ENCODE peak calls at places on chromosomes 4 and X, in five cellular contexts. One of them, this sample, is unnamed.

GRCh38 chr4:3835527-3836040 is 69.4 kb downstream of the ADRA2C start:
- DNase-seq in esophagus squamous epithelium: no peak
- DNase-seq in uterus: no peak
- DNase-seq in kidney: no peak
- DNase-seq in choroid plexus epithelial cell: no peak
- DNase-seq in this sample: no peak

GRCh38 chrX:24259544-24260240 is 54.2 kb downstream of the SUPT20HL2 start:
- DNase-seq in esophagus squamous epithelium: no peak
- DNase-seq in uterus: no peak
- DNase-seq in kidney: no peak
- DNase-seq in choroid plexus epithelial cell: peak
- DNase-seq in this sample: peak

GRCh38 chrX:74519870-74520269 is 94.6 kb downstream of the RLIM start:
- DNase-seq in esophagus squamous epithelium: no peak
- DNase-seq in uterus: no peak
- DNase-seq in kidney: no peak
- DNase-seq in choroid plexus epithelial cell: no peak
- DNase-seq in this sample: no peak

GRCh38 chrX:50747471-50747900 is 66.5 kb downstream of the SHROOM4 start:
- DNase-seq in esophagus squamous epithelium: no peak
- DNase-seq in uterus: no peak
- DNase-seq in kidney: no peak
- DNase-seq in choroid plexus epithelial cell: peak
- DNase-seq in this sample: peak

GRCh38 chrX:129738466-129739308 is at the start of gene XPNPEP2:
- DNase-seq in esophagus squamous epithelium: no peak
- DNase-seq in uterus: peak
- DNase-seq in kidney: no peak
- DNase-seq in choroid plexus epithelial cell: no peak
- DNase-seq in this sample: no peak

GRCh38 chrX:27598312-27598711 is 8.2 kb downstream of the DCAF8L2 start:
- DNase-seq in esophagus squamous epithelium: no peak
- DNase-seq in uterus: no peak
- DNase-seq in kidney: no peak
- DNase-seq in choroid plexus epithelial cell: peak
- DNase-seq in this sample: no peak

GRCh38 chrX:53320543-53321215 is 39.3 kb upstream of the IQSEC2 start:
- DNase-seq in esophagus squamous epithelium: no peak
- DNase-seq in uterus: no peak
- DNase-seq in kidney: no peak
- DNase-seq in choroid plexus epithelial cell: no peak
- DNase-seq in this sample: no peak

GRCh38 chr4:108519208-108519833 is 101.1 kb upstream of the RPL34 start:
- DNase-seq in esophagus squamous epithelium: no peak
- DNase-seq in uterus: no peak
- DNase-seq in kidney: no peak
- DNase-seq in choroid plexus epithelial cell: no peak
- DNase-seq in this sample: no peak

GRCh38 chrX:113644426-113644825 is 803.8 kb upstream of the AMOT start:
- DNase-seq in esophagus squamous epithelium: no peak
- DNase-seq in uterus: no peak
- DNase-seq in kidney: no peak
- DNase-seq in choroid plexus epithelial cell: no peak
- DNase-seq in this sample: no peak

GRCh38 chrX:21438792-21439191 is 64.6 kb downstream of the CNKSR2 start:
- DNase-seq in esophagus squamous epithelium: no peak
- DNase-seq in uterus: no peak
- DNase-seq in kidney: no peak
- DNase-seq in choroid plexus epithelial cell: no peak
- DNase-seq in this sample: peak

GRCh38 chrX:70426286-70427278 is 3.5 kb downstream of the GDPD2 start:
- DNase-seq in esophagus squamous epithelium: no peak
- DNase-seq in uterus: no peak
- DNase-seq in kidney: no peak
- DNase-seq in choroid plexus epithelial cell: no peak
- DNase-seq in this sample: no peak

GRCh38 chr4:23333946-23334878 is 555.6 kb downstream of the PPARGC1A start:
- DNase-seq in esophagus squamous epithelium: no peak
- DNase-seq in uterus: no peak
- DNase-seq in kidney: no peak
- DNase-seq in choroid plexus epithelial cell: peak
- DNase-seq in this sample: no peak

GRCh38 chr4:17010426-17011087 is 112.1 kb upstream of the LDB2 start:
- DNase-seq in esophagus squamous epithelium: no peak
- DNase-seq in uterus: no peak
- DNase-seq in kidney: no peak
- DNase-seq in choroid plexus epithelial cell: no peak
- DNase-seq in this sample: no peak

GRCh38 chr4:101018836-101019235 is 328.5 kb downstream of the PPP3CA start:
- DNase-seq in esophagus squamous epithelium: no peak
- DNase-seq in uterus: no peak
- DNase-seq in kidney: no peak
- DNase-seq in choroid plexus epithelial cell: no peak
- DNase-seq in this sample: peak

GRCh38 chrX:13272426-13272825 is 47.4 kb downstream of the ATXN3L start:
- DNase-seq in esophagus squamous epithelium: no peak
- DNase-seq in uterus: no peak
- DNase-seq in kidney: no peak
- DNase-seq in choroid plexus epithelial cell: no peak
- DNase-seq in this sample: no peak

GRCh38 chrX:13658602-13659001 is 5.7 kb downstream of the TCEANC start:
- DNase-seq in esophagus squamous epithelium: no peak
- DNase-seq in uterus: no peak
- DNase-seq in kidney: no peak
- DNase-seq in choroid plexus epithelial cell: peak
- DNase-seq in this sample: peak

GRCh38 chr4:158770671-158771070 is 1.8 kb downstream of the FNIP2 start:
- DNase-seq in esophagus squamous epithelium: no peak
- DNase-seq in uterus: no peak
- DNase-seq in kidney: no peak
- DNase-seq in choroid plexus epithelial cell: no peak
- DNase-seq in this sample: no peak

GRCh38 chrX:155179343-155179997 is 36.8 kb upstream of the VBP1 start:
- DNase-seq in esophagus squamous epithelium: no peak
- DNase-seq in uterus: no peak
- DNase-seq in kidney: no peak
- DNase-seq in choroid plexus epithelial cell: peak
- DNase-seq in this sample: no peak

GRCh38 chrX:29890646-29891200 is 324.6 kb upstream of the MAGEB2 start:
- DNase-seq in esophagus squamous epithelium: no peak
- DNase-seq in uterus: no peak
- DNase-seq in kidney: no peak
- DNase-seq in choroid plexus epithelial cell: peak
- DNase-seq in this sample: no peak

GRCh38 chr4:127578967-127579366 is 53.8 kb upstream of the INTU start:
- DNase-seq in esophagus squamous epithelium: no peak
- DNase-seq in uterus: no peak
- DNase-seq in kidney: no peak
- DNase-seq in choroid plexus epithelial cell: no peak
- DNase-seq in this sample: no peak

GRCh38 chr4:133148690-133149363 is at the start of gene PCDH10:
- DNase-seq in esophagus squamous epithelium: no peak
- DNase-seq in uterus: peak
- DNase-seq in kidney: peak
- DNase-seq in choroid plexus epithelial cell: peak
- DNase-seq in this sample: peak

GRCh38 chr4:133146574-133147198 is 2.4 kb upstream of the PCDH10 start:
- DNase-seq in esophagus squamous epithelium: no peak
- DNase-seq in uterus: peak
- DNase-seq in kidney: peak
- DNase-seq in choroid plexus epithelial cell: peak
- DNase-seq in this sample: peak

GRCh38 chr4:133149364-133149695 is 236 bp downstream of the PCDH10 start:
- DNase-seq in esophagus squamous epithelium: no peak
- DNase-seq in uterus: no peak
- DNase-seq in kidney: no peak
- DNase-seq in choroid plexus epithelial cell: no peak
- DNase-seq in this sample: no peak

GRCh38 chr4:133147365-133147821 is 1.7 kb upstream of the PCDH10 start:
- DNase-seq in esophagus squamous epithelium: no peak
- DNase-seq in uterus: no peak
- DNase-seq in kidney: peak
- DNase-seq in choroid plexus epithelial cell: peak
- DNase-seq in this sample: no peak

DNA sequence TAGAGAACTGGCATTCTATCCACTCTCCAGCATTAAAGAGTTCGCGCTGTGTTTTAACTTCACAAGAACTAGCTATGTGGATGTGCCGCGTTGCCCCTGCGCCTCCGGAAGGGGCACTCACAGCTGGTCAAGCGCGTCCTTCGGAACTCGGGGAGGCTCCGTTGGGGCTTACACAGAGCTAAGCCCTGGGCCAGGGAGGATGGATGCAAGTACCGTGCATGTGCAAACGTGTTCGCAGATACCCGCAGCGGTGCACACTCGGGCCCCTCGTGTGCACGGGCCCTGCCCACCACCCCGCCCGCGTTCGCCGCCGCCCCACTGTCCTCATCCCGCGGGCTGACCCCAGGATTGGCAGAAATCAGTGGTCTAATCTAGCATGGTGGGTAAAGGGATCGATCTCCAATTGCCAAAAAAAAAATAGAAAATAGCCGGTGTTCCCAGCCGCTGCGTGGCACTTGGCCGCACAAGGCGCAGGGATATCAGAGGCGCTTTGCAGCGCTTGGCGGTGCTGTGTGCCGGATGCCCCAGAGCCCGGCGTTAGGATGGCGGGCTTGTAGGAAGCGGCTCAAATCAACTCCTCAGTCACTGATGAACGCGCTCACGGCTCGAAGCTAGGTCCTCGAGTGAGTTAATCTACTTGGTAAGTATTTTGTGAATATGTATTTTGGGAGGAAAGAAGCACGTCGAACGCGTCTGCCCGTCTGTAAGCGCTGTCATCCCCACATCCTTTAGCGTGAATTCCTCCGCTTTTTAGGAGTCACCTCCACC is 988 bp upstream of the PCDH10 start:
- DNase-seq in esophagus squamous epithelium: no peak
- DNase-seq in uterus: peak
- DNase-seq in kidney: peak
- DNase-seq in choroid plexus epithelial cell: peak
- DNase-seq in this sample: no peak
- TF ChIP-seq CTCF in esophagus squamous epithelium: no peak
- TF ChIP-seq CTCF in uterus: no peak
- TF ChIP-seq CTCF in kidney: no peak
- TF ChIP-seq CTCF in choroid plexus epithelial cell: peak
- TF ChIP-seq CTCF in this sample: no peak

GRCh38 chr4:81688085-81688484 is 216.4 kb upstream of the RASGEF1B start:
- DNase-seq in esophagus squamous epithelium: no peak
- DNase-seq in uterus: no peak
- DNase-seq in kidney: no peak
- DNase-seq in choroid plexus epithelial cell: peak
- DNase-seq in this sample: no peak
- TF ChIP-seq CTCF in esophagus squamous epithelium: no peak
- TF ChIP-seq CTCF in uterus: no peak
- TF ChIP-seq CTCF in kidney: no peak
- TF ChIP-seq CTCF in choroid plexus epithelial cell: peak
- TF ChIP-seq CTCF in this sample: no peak

DNA sequence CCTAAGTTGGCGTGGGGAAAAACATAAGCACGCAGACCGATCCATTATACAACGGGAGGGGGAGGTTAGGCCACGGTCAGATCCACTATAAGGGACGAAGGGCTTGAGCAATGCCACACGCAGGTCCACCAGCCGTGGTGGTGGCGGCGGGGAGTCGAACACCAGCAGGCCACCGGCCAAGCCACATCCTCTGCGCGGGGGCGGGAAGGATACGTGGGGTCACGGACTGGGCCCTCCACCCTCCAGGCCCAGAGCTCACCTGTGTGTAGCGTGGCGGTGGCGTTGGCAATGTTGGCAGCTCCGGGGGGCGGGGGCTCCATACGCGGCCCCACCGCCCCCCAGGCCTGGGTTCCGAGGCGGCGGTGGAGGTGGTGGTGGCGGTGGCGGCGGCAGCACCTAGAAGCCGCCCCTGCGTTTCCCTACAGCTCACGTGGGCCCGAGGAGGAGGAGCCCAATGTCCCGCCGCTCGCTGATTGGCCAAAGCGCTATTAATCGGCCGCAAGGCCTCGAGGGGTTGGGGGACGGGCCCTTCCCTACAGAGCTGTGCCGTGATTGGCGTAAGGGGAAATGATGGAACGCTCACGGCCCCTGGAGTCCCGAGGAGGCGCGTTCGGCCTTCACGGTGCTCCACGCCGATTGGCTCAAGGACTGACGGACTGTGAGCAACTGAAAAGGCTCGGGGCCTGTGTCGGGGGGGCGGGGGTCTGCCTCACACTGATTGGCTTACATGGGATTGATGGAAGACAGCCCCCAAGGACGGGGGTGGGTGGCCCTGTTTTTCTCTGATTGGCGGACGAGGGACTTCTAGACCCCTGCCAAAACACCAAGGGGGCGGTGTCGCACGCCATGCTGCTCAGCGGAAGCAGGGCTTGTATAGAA is at the start of gene ELK1:
- DNase-seq in esophagus squamous epithelium: peak
- DNase-seq in uterus: peak
- DNase-seq in kidney: peak
- DNase-seq in choroid plexus epithelial cell: peak
- DNase-seq in this sample: peak
- TF ChIP-seq CTCF in esophagus squamous epithelium: no peak
- TF ChIP-seq CTCF in uterus: no peak
- TF ChIP-seq CTCF in kidney: no peak
- TF ChIP-seq CTCF in choroid plexus epithelial cell: no peak
- TF ChIP-seq CTCF in this sample: no peak

GRCh38 chr4:2222838-2223237 is 19.1 kb downstream of the HAUS3 start:
- DNase-seq in esophagus squamous epithelium: no peak
- DNase-seq in uterus: no peak
- DNase-seq in kidney: no peak
- DNase-seq in choroid plexus epithelial cell: no peak
- DNase-seq in this sample: no peak

GRCh38 chr4:2219233-2219760 is 22.6 kb downstream of the HAUS3 start:
- DNase-seq in esophagus squamous epithelium: no peak
- DNase-seq in uterus: no peak
- DNase-seq in kidney: no peak
- DNase-seq in choroid plexus epithelial cell: no peak
- DNase-seq in this sample: no peak

GRCh38 chr4:2217726-2218125 is 24.2 kb downstream of the HAUS3 start:
- DNase-seq in esophagus squamous epithelium: no peak
- DNase-seq in uterus: no peak
- DNase-seq in kidney: no peak
- DNase-seq in choroid plexus epithelial cell: peak
- DNase-seq in this sample: no peak

GRCh38 chr4:2218436-2218835 is 23.5 kb downstream of the HAUS3 start:
- DNase-seq in esophagus squamous epithelium: no peak
- DNase-seq in uterus: no peak
- DNase-seq in kidney: no peak
- DNase-seq in choroid plexus epithelial cell: no peak
- DNase-seq in this sample: no peak

GRCh38 chr4:2220016-2220620 is 21.8 kb downstream of the HAUS3 start:
- DNase-seq in esophagus squamous epithelium: no peak
- DNase-seq in uterus: peak
- DNase-seq in kidney: no peak
- DNase-seq in choroid plexus epithelial cell: peak
- DNase-seq in this sample: peak
- TF ChIP-seq CTCF in esophagus squamous epithelium: peak
- TF ChIP-seq CTCF in uterus: peak
- TF ChIP-seq CTCF in kidney: peak
- TF ChIP-seq CTCF in choroid plexus epithelial cell: peak
- TF ChIP-seq CTCF in this sample: peak